ENCODE peak calls at places on chromosomes 13 and 19, in five cellular contexts. One of them, this sample, is unnamed.

GRCh38 chr13:24340608-24340955 is 31.2 kb downstream of the C1QTNF9 start:
- DNase-seq in lower lobe of right lung: no peak
- DNase-seq in stimulated activated CD8-positive, alpha-beta memory T cell treated with anti-CD3 and anti-CD28 coated beads, Interleukin-2, amount 100 ng/mL, for 48 hours: no peak
- DNase-seq in iPS-NIHi11: no peak
- DNase-seq in stimulated activated naive CD8-positive, alpha-beta T cell treated with anti-CD3 and anti-CD28 coated beads, Interleukin-15, Interleukin-2, amounts not matched to agents 100 U/mL and 50 U/mL, for 24 hours: no peak
- DNase-seq in this sample: no peak

GRCh38 chr19:46614114-46614701 is 10.7 kb downstream of the PTGIR start:
- DNase-seq in iPS-NIHi11: peak
- DNase-seq in stimulated activated naive CD8-positive, alpha-beta T cell treated with anti-CD3 and anti-CD28 coated beads, Interleukin-15, Interleukin-2, amounts not matched to agents 100 U/mL and 50 U/mL, for 24 hours: peak
- DNase-seq in stimulated activated CD8-positive, alpha-beta memory T cell treated with anti-CD3 and anti-CD28 coated beads, Interleukin-2, amount 100 ng/mL, for 48 hours: peak
- DNase-seq in lower lobe of right lung: peak
- DNase-seq in this sample: peak

GRCh38 chr13:114310961-114311360 is 3.3 kb upstream of the CHAMP1 start:
- DNase-seq in stimulated activated naive CD8-positive, alpha-beta T cell treated with anti-CD3 and anti-CD28 coated beads, Interleukin-15, Interleukin-2, amounts not matched to agents 100 U/mL and 50 U/mL, for 24 hours: no peak
- DNase-seq in iPS-NIHi11: no peak
- DNase-seq in stimulated activated CD8-positive, alpha-beta memory T cell treated with anti-CD3 and anti-CD28 coated beads, Interleukin-2, amount 100 ng/mL, for 48 hours: no peak
- DNase-seq in lower lobe of right lung: no peak
- DNase-seq in this sample: no peak

GRCh38 chr13:34174671-34175145 is 356.8 kb downstream of the RFC3 start:
- DNase-seq in stimulated activated CD8-positive, alpha-beta memory T cell treated with anti-CD3 and anti-CD28 coated beads, Interleukin-2, amount 100 ng/mL, for 48 hours: no peak
- DNase-seq in stimulated activated naive CD8-positive, alpha-beta T cell treated with anti-CD3 and anti-CD28 coated beads, Interleukin-15, Interleukin-2, amounts not matched to agents 100 U/mL and 50 U/mL, for 24 hours: no peak
- DNase-seq in iPS-NIHi11: no peak
- DNase-seq in lower lobe of right lung: no peak
- DNase-seq in this sample: no peak

GRCh38 chr13:30115257-30115600 is 192.1 kb downstream of the KATNAL1 start:
- DNase-seq in iPS-NIHi11: no peak
- DNase-seq in lower lobe of right lung: no peak
- DNase-seq in stimulated activated CD8-positive, alpha-beta memory T cell treated with anti-CD3 and anti-CD28 coated beads, Interleukin-2, amount 100 ng/mL, for 48 hours: no peak
- DNase-seq in stimulated activated naive CD8-positive, alpha-beta T cell treated with anti-CD3 and anti-CD28 coated beads, Interleukin-15, Interleukin-2, amounts not matched to agents 100 U/mL and 50 U/mL, for 24 hours: no peak
- DNase-seq in this sample: no peak

GRCh38 chr13:100984349-100984748 is 309.8 kb upstream of the TMTC4 start:
- DNase-seq in iPS-NIHi11: no peak
- DNase-seq in stimulated activated naive CD8-positive, alpha-beta T cell treated with anti-CD3 and anti-CD28 coated beads, Interleukin-15, Interleukin-2, amounts not matched to agents 100 U/mL and 50 U/mL, for 24 hours: no peak
- DNase-seq in stimulated activated CD8-positive, alpha-beta memory T cell treated with anti-CD3 and anti-CD28 coated beads, Interleukin-2, amount 100 ng/mL, for 48 hours: no peak
- DNase-seq in lower lobe of right lung: no peak
- DNase-seq in this sample: no peak

GRCh38 chr19:28170066-28170465 is 1042.9 kb downstream of the UQCRFS1 start:
- DNase-seq in iPS-NIHi11: no peak
- DNase-seq in stimulated activated CD8-positive, alpha-beta memory T cell treated with anti-CD3 and anti-CD28 coated beads, Interleukin-2, amount 100 ng/mL, for 48 hours: no peak
- DNase-seq in stimulated activated naive CD8-positive, alpha-beta T cell treated with anti-CD3 and anti-CD28 coated beads, Interleukin-15, Interleukin-2, amounts not matched to agents 100 U/mL and 50 U/mL, for 24 hours: no peak
- DNase-seq in lower lobe of right lung: no peak
- DNase-seq in this sample: no peak

GRCh38 chr13:72050251-72050650 is 183.2 kb upstream of the DACH1 start:
- DNase-seq in stimulated activated naive CD8-positive, alpha-beta T cell treated with anti-CD3 and anti-CD28 coated beads, Interleukin-15, Interleukin-2, amounts not matched to agents 100 U/mL and 50 U/mL, for 24 hours: no peak
- DNase-seq in stimulated activated CD8-positive, alpha-beta memory T cell treated with anti-CD3 and anti-CD28 coated beads, Interleukin-2, amount 100 ng/mL, for 48 hours: no peak
- DNase-seq in iPS-NIHi11: no peak
- DNase-seq in lower lobe of right lung: no peak
- DNase-seq in this sample: no peak

GRCh38 chr13:109727251-109727650 is 59.1 kb downstream of the IRS2 start:
- DNase-seq in stimulated activated CD8-positive, alpha-beta memory T cell treated with anti-CD3 and anti-CD28 coated beads, Interleukin-2, amount 100 ng/mL, for 48 hours: no peak
- DNase-seq in iPS-NIHi11: no peak
- DNase-seq in lower lobe of right lung: no peak
- DNase-seq in stimulated activated naive CD8-positive, alpha-beta T cell treated with anti-CD3 and anti-CD28 coated beads, Interleukin-15, Interleukin-2, amounts not matched to agents 100 U/mL and 50 U/mL, for 24 hours: no peak
- DNase-seq in this sample: no peak

GRCh38 chr19:42367929-42368328 is 22.2 kb downstream of the CNFN start:
- DNase-seq in lower lobe of right lung: no peak
- DNase-seq in stimulated activated naive CD8-positive, alpha-beta T cell treated with anti-CD3 and anti-CD28 coated beads, Interleukin-15, Interleukin-2, amounts not matched to agents 100 U/mL and 50 U/mL, for 24 hours: no peak
- DNase-seq in stimulated activated CD8-positive, alpha-beta memory T cell treated with anti-CD3 and anti-CD28 coated beads, Interleukin-2, amount 100 ng/mL, for 48 hours: no peak
- DNase-seq in iPS-NIHi11: no peak
- DNase-seq in this sample: no peak

GRCh38 chr19:3785938-3786824 is at the start of gene MATK:
- DNase-seq in stimulated activated naive CD8-positive, alpha-beta T cell treated with anti-CD3 and anti-CD28 coated beads, Interleukin-15, Interleukin-2, amounts not matched to agents 100 U/mL and 50 U/mL, for 24 hours: peak
- DNase-seq in iPS-NIHi11: peak
- DNase-seq in lower lobe of right lung: no peak
- DNase-seq in stimulated activated CD8-positive, alpha-beta memory T cell treated with anti-CD3 and anti-CD28 coated beads, Interleukin-2, amount 100 ng/mL, for 48 hours: no peak
- DNase-seq in this sample: peak

GRCh38 chr13:36673838-36674326 is at the start of gene SERTM1:
- DNase-seq in stimulated activated naive CD8-positive, alpha-beta T cell treated with anti-CD3 and anti-CD28 coated beads, Interleukin-15, Interleukin-2, amounts not matched to agents 100 U/mL and 50 U/mL, for 24 hours: peak
- DNase-seq in iPS-NIHi11: peak
- DNase-seq in stimulated activated CD8-positive, alpha-beta memory T cell treated with anti-CD3 and anti-CD28 coated beads, Interleukin-2, amount 100 ng/mL, for 48 hours: no peak
- DNase-seq in lower lobe of right lung: peak
- DNase-seq in this sample: no peak

GRCh38 chr13:99948411-99948810 is 23.2 kb downstream of the ZIC5 start:
- DNase-seq in stimulated activated naive CD8-positive, alpha-beta T cell treated with anti-CD3 and anti-CD28 coated beads, Interleukin-15, Interleukin-2, amounts not matched to agents 100 U/mL and 50 U/mL, for 24 hours: no peak
- DNase-seq in stimulated activated CD8-positive, alpha-beta memory T cell treated with anti-CD3 and anti-CD28 coated beads, Interleukin-2, amount 100 ng/mL, for 48 hours: no peak
- DNase-seq in lower lobe of right lung: no peak
- DNase-seq in iPS-NIHi11: no peak
- DNase-seq in this sample: no peak

GRCh38 chr19:4066682-4067395 is at the start of gene ZBTB7A:
- DNase-seq in lower lobe of right lung: peak
- DNase-seq in stimulated activated CD8-positive, alpha-beta memory T cell treated with anti-CD3 and anti-CD28 coated beads, Interleukin-2, amount 100 ng/mL, for 48 hours: peak
- DNase-seq in stimulated activated naive CD8-positive, alpha-beta T cell treated with anti-CD3 and anti-CD28 coated beads, Interleukin-15, Interleukin-2, amounts not matched to agents 100 U/mL and 50 U/mL, for 24 hours: peak
- DNase-seq in iPS-NIHi11: peak
- DNase-seq in this sample: peak

GRCh38 chr13:20924758-20925394 is 22.3 kb upstream of the XPO4 start:
- DNase-seq in stimulated activated naive CD8-positive, alpha-beta T cell treated with anti-CD3 and anti-CD28 coated beads, Interleukin-15, Interleukin-2, amounts not matched to agents 100 U/mL and 50 U/mL, for 24 hours: peak
- DNase-seq in lower lobe of right lung: peak
- DNase-seq in stimulated activated CD8-positive, alpha-beta memory T cell treated with anti-CD3 and anti-CD28 coated beads, Interleukin-2, amount 100 ng/mL, for 48 hours: peak
- DNase-seq in iPS-NIHi11: peak
- DNase-seq in this sample: peak

GRCh38 chr13:106331116-106331515 is 204.3 kb downstream of the EFNB2 start:
- DNase-seq in iPS-NIHi11: no peak
- DNase-seq in stimulated activated naive CD8-positive, alpha-beta T cell treated with anti-CD3 and anti-CD28 coated beads, Interleukin-15, Interleukin-2, amounts not matched to agents 100 U/mL and 50 U/mL, for 24 hours: no peak
- DNase-seq in stimulated activated CD8-positive, alpha-beta memory T cell treated with anti-CD3 and anti-CD28 coated beads, Interleukin-2, amount 100 ng/mL, for 48 hours: no peak
- DNase-seq in lower lobe of right lung: no peak
- DNase-seq in this sample: no peak

GRCh38 chr19:3976495-3977241 is 5.8 kb upstream of the DAPK3 start:
- DNase-seq in lower lobe of right lung: no peak
- DNase-seq in stimulated activated CD8-positive, alpha-beta memory T cell treated with anti-CD3 and anti-CD28 coated beads, Interleukin-2, amount 100 ng/mL, for 48 hours: no peak
- DNase-seq in iPS-NIHi11: peak
- DNase-seq in stimulated activated naive CD8-positive, alpha-beta T cell treated with anti-CD3 and anti-CD28 coated beads, Interleukin-15, Interleukin-2, amounts not matched to agents 100 U/mL and 50 U/mL, for 24 hours: no peak
- DNase-seq in this sample: no peak

GRCh38 chr13:113646376-113646775 is 11.6 kb downstream of the ATP4B start:
- DNase-seq in stimulated activated naive CD8-positive, alpha-beta T cell treated with anti-CD3 and anti-CD28 coated beads, Interleukin-15, Interleukin-2, amounts not matched to agents 100 U/mL and 50 U/mL, for 24 hours: no peak
- DNase-seq in stimulated activated CD8-positive, alpha-beta memory T cell treated with anti-CD3 and anti-CD28 coated beads, Interleukin-2, amount 100 ng/mL, for 48 hours: no peak
- DNase-seq in lower lobe of right lung: no peak
- DNase-seq in iPS-NIHi11: no peak
- DNase-seq in this sample: no peak

GRCh38 chr13:102359264-102359663 is 42.6 kb downstream of the FGF14 start:
- DNase-seq in iPS-NIHi11: no peak
- DNase-seq in stimulated activated naive CD8-positive, alpha-beta T cell treated with anti-CD3 and anti-CD28 coated beads, Interleukin-15, Interleukin-2, amounts not matched to agents 100 U/mL and 50 U/mL, for 24 hours: no peak
- DNase-seq in lower lobe of right lung: no peak
- DNase-seq in stimulated activated CD8-positive, alpha-beta memory T cell treated with anti-CD3 and anti-CD28 coated beads, Interleukin-2, amount 100 ng/mL, for 48 hours: no peak
- DNase-seq in this sample: no peak

GRCh38 chr13:106491463-106491862 is 44.0 kb downstream of the EFNB2 start:
- DNase-seq in stimulated activated naive CD8-positive, alpha-beta T cell treated with anti-CD3 and anti-CD28 coated beads, Interleukin-15, Interleukin-2, amounts not matched to agents 100 U/mL and 50 U/mL, for 24 hours: no peak
- DNase-seq in stimulated activated CD8-positive, alpha-beta memory T cell treated with anti-CD3 and anti-CD28 coated beads, Interleukin-2, amount 100 ng/mL, for 48 hours: no peak
- DNase-seq in lower lobe of right lung: no peak
- DNase-seq in iPS-NIHi11: no peak
- DNase-seq in this sample: no peak

GRCh38 chr19:3670796-3671679 is 29.2 kb downstream of the PIP5K1C start:
- DNase-seq in stimulated activated naive CD8-positive, alpha-beta T cell treated with anti-CD3 and anti-CD28 coated beads, Interleukin-15, Interleukin-2, amounts not matched to agents 100 U/mL and 50 U/mL, for 24 hours: peak
- DNase-seq in stimulated activated CD8-positive, alpha-beta memory T cell treated with anti-CD3 and anti-CD28 coated beads, Interleukin-2, amount 100 ng/mL, for 48 hours: peak
- DNase-seq in iPS-NIHi11: no peak
- DNase-seq in lower lobe of right lung: peak
- DNase-seq in this sample: peak